ENCODE peak calls at places on chromosomes 11 and 22, in five cellular contexts. One of them, this sample, is unnamed.

GRCh38 chr11:43968719-43969118 is 26.3 kb downstream of the C11orf96 start:
- ATAC-seq in sciatic nerve: no peak
- ATAC-seq in RWPE2: no peak
- ATAC-seq in psoas muscle: no peak
- ATAC-seq in natural killer cell: no peak
- ATAC-seq in this sample: no peak

GRCh38 chr11:12838463-12839120 is 164.4 kb downstream of the TEAD1 start:
- ATAC-seq in sciatic nerve: peak
- ATAC-seq in RWPE2: peak
- ATAC-seq in psoas muscle: peak
- ATAC-seq in natural killer cell: no peak
- ATAC-seq in this sample: peak

GRCh38 chr11:9313648-9314290 is 624 bp downstream of the TMEM41B start:
- ATAC-seq in sciatic nerve: peak
- ATAC-seq in RWPE2: peak
- ATAC-seq in psoas muscle: peak
- ATAC-seq in natural killer cell: peak
- ATAC-seq in this sample: peak

GRCh38 chr11:32821517-32821916 is 8.2 kb upstream of the PRRG4 start:
- ATAC-seq in sciatic nerve: no peak
- ATAC-seq in RWPE2: peak
- ATAC-seq in psoas muscle: no peak
- ATAC-seq in natural killer cell: no peak
- ATAC-seq in this sample: no peak

GRCh38 chr11:40425168-40425567 is 1034.3 kb downstream of the LRRC4C start:
- ATAC-seq in sciatic nerve: no peak
- ATAC-seq in RWPE2: no peak
- ATAC-seq in psoas muscle: no peak
- ATAC-seq in natural killer cell: no peak
- ATAC-seq in this sample: no peak

GRCh38 chr22:20192293-20192971 is 41.6 kb upstream of the CCDC188 start:
- ATAC-seq in sciatic nerve: no peak
- ATAC-seq in RWPE2: no peak
- ATAC-seq in psoas muscle: no peak
- ATAC-seq in natural killer cell: no peak
- ATAC-seq in this sample: no peak

GRCh38 chr11:14620027-14620511 is 23.5 kb upstream of the PDE3B start:
- ATAC-seq in sciatic nerve: peak
- ATAC-seq in RWPE2: no peak
- ATAC-seq in psoas muscle: no peak
- ATAC-seq in natural killer cell: no peak
- ATAC-seq in this sample: peak

GRCh38 chr11:60334005-60334620 is 7.1 kb downstream of the MS4A6E start:
- ATAC-seq in sciatic nerve: peak
- ATAC-seq in RWPE2: peak
- ATAC-seq in psoas muscle: no peak
- ATAC-seq in natural killer cell: peak
- ATAC-seq in this sample: no peak

This sample was measured in gastroesophageal sphincter.